ENCODE peak calls at places on chromosomes 16 and 17, in ten cellular contexts. P, H, K, L, Y, F, N, J, X and B are unnamed samples.

GRCh38 chr17:67821871-67822367 is 3.4 kb upstream of the BPTF start:
- DNase-seq in H (no peak), F (no peak), J (no peak), P (no peak), X (no peak), L (no peak), N (no peak), K (no peak), Y (no peak), B (no peak)

GRCh38 chr17:79664925-79665738 is 54.3 kb upstream of the RBFOX3 start:
- DNase-seq in L (no peak), N (peak), Y (peak), K (peak), J (peak), H (no peak), X (peak), F (no peak), P (peak), B (peak)

GRCh38 chr17:34151081-34151480 is 104.0 kb upstream of the CCL2 start:
- DNase-seq in F (no peak), X (no peak), Y (no peak), K (no peak), L (no peak), N (no peak), H (no peak), J (no peak), P (no peak), B (no peak)

GRCh38 chr17:73436966-73437365 is 125.2 kb upstream of the CDC42EP4 start:
- DNase-seq in K (no peak), Y (no peak), N (no peak), L (no peak), P (no peak), H (peak), X (no peak), J (no peak), F (no peak), B (no peak)

GRCh38 chr17:3959295-3959899 is 4.8 kb downstream of the ATP2A3 start:
- DNase-seq in J (peak), F (no peak), X (peak), P (no peak), N (no peak), K (no peak), Y (no peak), L (no peak), H (no peak), B (no peak)

GRCh38 chr16:30724641-30725464 is 23.4 kb upstream of the PHKG2 start:
- DNase-seq in L (no peak), K (peak), Y (no peak), J (no peak), F (no peak), N (peak), H (peak), P (no peak), X (peak), B (no peak)

GRCh38 chr16:29321585-29321984 is 84.9 kb downstream of the NPIPB11 start:
- DNase-seq in X (no peak), L (no peak), N (no peak), P (no peak), F (no peak), H (no peak), Y (no peak), J (no peak), K (no peak), B (no peak)

GRCh38 chr16:12681653-12682052 is 122.0 kb downstream of the CPPED1 start:
- DNase-seq in Y (no peak), F (no peak), P (no peak), L (no peak), H (no peak), J (no peak), X (no peak), K (no peak), N (peak), B (no peak)

GRCh38 chr17:83196973-83197880 is 117.8 kb downstream of the METRNL start:
- DNase-seq in K (no peak), L (no peak), F (peak), H (peak), P (peak), Y (peak), N (no peak), J (no peak), X (peak), B (no peak)

GRCh38 chr17:39167492-39167891 is 1.5 kb upstream of the ARL5C start:
- DNase-seq in K (peak), Y (no peak), F (no peak), H (no peak), N (peak), L (no peak), J (no peak), X (peak), P (no peak), B (no peak)

GRCh38 chr17:39166437-39167335 is 725 bp upstream of the ARL5C start:
- DNase-seq in K (no peak), L (no peak), N (no peak), Y (no peak), F (no peak), J (peak), X (peak), H (no peak), P (no peak), B (no peak)

GRCh38 chr17:39164675-39165143 is 1.3 kb downstream of the ARL5C start:
- DNase-seq in X (peak), K (peak), N (peak), P (peak), J (peak), L (peak), Y (peak), H (peak), F (peak), B (peak)

GRCh38 chr17:39165178-39165843 is 650 bp downstream of the ARL5C start:
- DNase-seq in L (no peak), J (no peak), N (no peak), Y (no peak), P (no peak), F (no peak), X (peak), H (no peak), K (no peak), B (no peak)

GRCh38 chr17:39165844-39166349 is at the start of gene ARL5C:
- DNase-seq in J (no peak), L (no peak), P (no peak), F (no peak), N (no peak), H (no peak), X (peak), Y (no peak), K (no peak), B (no peak)
- H3K4me3 ChIP-seq in J (no peak), L (peak), P (peak), F (peak), N (peak), H (peak), X (no peak), Y (peak), K (peak), B (no peak)

GRCh38 chr16:35180970-35181369 is 1721.6 kb downstream of the TP53TG3F start:
- DNase-seq in H (no peak), N (no peak), Y (no peak), X (no peak), K (no peak), J (no peak), P (no peak), L (no peak), F (no peak), B (no peak)
- H3K4me3 ChIP-seq in H (no peak), N (no peak), Y (no peak), X (no peak), K (no peak), J (no peak), P (no peak), L (no peak), F (no peak), B (no peak)

GRCh38 chr16:89323120-89323960 is 105.8 kb downstream of the ZNF778 start:
- DNase-seq in N (no peak), F (no peak), X (no peak), J (no peak), L (no peak), K (no peak), Y (no peak), H (peak), P (no peak), B (no peak)
- H3K4me3 ChIP-seq in N (no peak), F (no peak), X (no peak), J (no peak), L (no peak), K (no peak), Y (no peak), H (no peak), P (peak), B (no peak)

GRCh38 chr17:47177261-47177660 is 11.8 kb downstream of the CDC27 start:
- DNase-seq in F (no peak), K (no peak), H (no peak), X (no peak), P (no peak), Y (no peak), L (no peak), J (no peak), N (no peak), B (no peak)
- H3K4me3 ChIP-seq in F (no peak), K (no peak), H (no peak), X (no peak), P (no peak), Y (no peak), L (no peak), J (no peak), N (no peak), B (no peak)

DNA sequence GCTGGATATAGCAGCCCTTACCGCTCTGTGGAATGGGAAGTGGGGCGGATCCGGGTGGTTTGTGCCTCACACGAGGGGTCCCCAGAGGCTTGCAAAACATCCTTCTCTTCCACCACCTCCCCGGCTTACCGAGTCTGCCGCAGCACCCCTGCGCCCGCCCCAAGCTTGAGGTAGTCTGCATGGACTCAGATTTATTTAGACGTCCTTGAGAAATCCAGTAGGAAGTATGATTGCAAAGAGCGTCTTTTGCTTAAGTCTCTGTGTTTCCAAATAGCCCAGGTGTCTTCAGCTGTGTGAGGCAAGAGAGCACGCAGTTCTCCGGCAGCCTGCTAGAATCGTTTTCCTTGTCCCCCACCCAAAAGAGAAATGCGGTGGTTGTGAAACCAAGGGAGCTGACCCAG is 2.4 kb downstream of the KIAA0513 start:
- DNase-seq in L (no peak), N (no peak), P (no peak), J (no peak), Y (no peak), K (no peak), X (peak), F (no peak), H (no peak), B (no peak)
- H3K4me3 ChIP-seq in L (no peak), N (peak), P (no peak), J (no peak), Y (peak), K (peak), X (no peak), F (no peak), H (no peak), B (no peak)